ENCODE peak calls at places on chromosome 19, in four cellular contexts. Q is SK-N-SH, P is HepG2, D is GM12878. V is an unnamed sample.

GRCh38 chr19:10214784-10215183 is 16.3 kb downstream of the S1PR2 start:
- DNase-seq in Q (no peak), P (no peak), D (no peak), V (no peak)

GRCh38 chr19:35120492-35120891 is 4.9 kb downstream of the FXYD3 start:
- DNase-seq in Q (no peak), P (no peak), D (no peak), V (peak; percentile 57)

GRCh38 chr19:10290876-10291553 is 1.3 kb downstream of the ICAM5 start:
- DNase-seq in Q (peak; percentile 70), P (peak; percentile 43), D (no peak), V (peak; percentile 58)

GRCh38 chr19:19751846-19752245 is 18.9 kb upstream of the ZNF14 start:
- DNase-seq in Q (no peak), P (no peak), D (no peak), V (no peak)

GRCh38 chr19:13195678-13196077 is 45.5 kb downstream of the IER2 start:
- DNase-seq in Q (no peak), P (peak; percentile 80), D (no peak), V (peak; percentile 36)

GRCh38 chr19:34275705-34276104 is 21.4 kb downstream of the GARRE1 start:
- DNase-seq in Q (no peak), P (no peak), D (no peak), V (no peak)

GRCh38 chr19:37342753-37343152 is 28.1 kb upstream of the ZNF527 start:
- DNase-seq in Q (no peak), P (no peak), D (no peak), V (no peak)

GRCh38 chr19:3055741-3056453 is 6.4 kb downstream of the TLE5 start:
- DNase-seq in Q (no peak), P (no peak), D (no peak), V (peak; percentile 78)

GRCh38 chr19:16619456-16619855 is 8.5 kb downstream of the MED26 start:
- DNase-seq in Q (no peak), P (no peak), D (no peak), V (no peak)

GRCh38 chr19:53086949-53087348 is 16.3 kb downstream of the ZNF160 start:
- DNase-seq in Q (no peak), P (no peak), D (no peak), V (no peak)

GRCh38 chr19:6588508-6589345 is 2.2 kb downstream of the CD70 start:
- DNase-seq in Q (no peak), P (no peak), D (no peak), V (no peak)

GRCh38 chr19:38711726-38712153 is 32.5 kb downstream of the CAPN12 start:
- DNase-seq in Q (no peak), P (no peak), D (no peak), V (no peak)

GRCh38 chr19:58380037-58380735 is 644 bp downstream of the ZNF837 start:
- DNase-seq in Q (no peak), P (peak; percentile 83), D (no peak), V (no peak)

GRCh38 chr19:7427944-7428343 is 60.9 kb downstream of the PEX11G start:
- DNase-seq in Q (no peak), P (no peak), D (no peak), V (no peak)

GRCh38 chr19:20078696-20079095 is 896 bp downstream of the ZNF90 start:
- DNase-seq in Q (peak; percentile 36), P (no peak), D (no peak), V (no peak)

GRCh38 chr19:17743874-17744273 is 7.4 kb upstream of the FCHO1 start:
- DNase-seq in Q (no peak), P (no peak), D (no peak), V (peak; percentile 64)

GRCh38 chr19:23823952-23824389 is 65.3 kb upstream of the ZNF681 start:
- DNase-seq in Q (peak; percentile 27), P (peak; percentile 9), D (peak; percentile 12), V (no peak)

GRCh38 chr19:19171821-19172532 is 1.9 kb upstream of the MEF2B start:
- DNase-seq in Q (no peak), P (peak; percentile 62), D (no peak), V (no peak)

GRCh38 chr19:12954150-12954962 is 2.7 kb downstream of the GADD45GIP1 start:
- DNase-seq in Q (no peak), P (no peak), D (no peak), V (no peak)

GRCh38 chr19:57947088-57947418 is 453 bp downstream of the ZNF256 start:
- DNase-seq in Q (no peak), P (no peak), D (no peak), V (no peak)

GRCh38 chr19:13132471-13133166 is 14.6 kb downstream of the NACC1 start:
- DNase-seq in Q (no peak), P (no peak), D (no peak), V (no peak)

GRCh38 chr19:28990522-28990921 is 222.4 kb downstream of the UQCRFS1 start:
- DNase-seq in Q (no peak), P (no peak), D (no peak), V (no peak)

GRCh38 chr19:28596561-28597071 is 616.3 kb downstream of the UQCRFS1 start:
- DNase-seq in Q (no peak), P (no peak), D (no peak), V (no peak)

GRCh38 chr19:15869109-15869555 is 28.7 kb downstream of the CYP4F2 start:
- DNase-seq in Q (peak; percentile 66), P (peak; percentile 60), D (no peak), V (peak; percentile 56)

GRCh38 chr19:7637374-7638256 is 705 bp downstream of the STXBP2 start:
- DNase-seq in Q (no peak), P (no peak), D (no peak), V (peak; percentile 25)

GRCh38 chr19:12806242-12807131 is at the start of gene RNASEH2A:
- DNase-seq in Q (peak; percentile 95), P (peak; percentile 70), D (no peak), V (peak; percentile 81)

GRCh38 chr19:15779756-15780476 is 7.5 kb upstream of the OR10H5 start:
- DNase-seq in Q (no peak), P (peak; percentile 45), D (no peak), V (no peak)

GRCh38 chr19:58474997-58475713 is 997 bp upstream of the ZNF446 start:
- DNase-seq in Q (no peak), P (no peak), D (no peak), V (no peak)

DNA sequence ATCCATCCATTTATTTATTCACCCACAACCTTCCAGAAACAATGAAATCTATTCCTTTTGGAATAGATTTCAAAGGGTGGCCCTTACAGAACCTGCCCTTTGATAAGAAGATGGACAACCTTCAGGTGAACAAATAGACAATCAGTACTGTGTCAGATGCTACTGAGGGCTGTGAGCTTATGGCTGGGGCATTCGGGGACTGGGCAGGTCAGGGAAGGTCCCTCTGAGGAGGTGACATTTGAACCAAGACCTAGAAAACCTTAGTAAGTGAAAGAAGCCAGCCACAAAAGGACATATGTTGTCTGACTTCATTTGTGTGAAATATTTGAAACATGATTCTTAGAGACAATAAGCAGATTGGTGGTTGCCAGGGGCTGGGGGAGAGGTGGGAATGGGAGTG is 15.7 kb downstream of the ACTL9 start:
- DNase-seq in Q (no peak), P (no peak), D (no peak), V (no peak)
- TF ChIP-seq SMC3 in Q (no peak), P (no peak), D (no peak), V (no peak)

GRCh38 chr19:42051166-42052115 is 18.6 kb downstream of the GRIK5 start:
- DNase-seq in Q (no peak), P (no peak), D (no peak), V (no peak)

GRCh38 chr19:42042455-42043170 is 27.4 kb downstream of the GRIK5 start:
- DNase-seq in Q (no peak), P (no peak), D (no peak), V (no peak)

GRCh38 chr19:42040031-42040430 is 30.0 kb downstream of the GRIK5 start:
- DNase-seq in Q (no peak), P (no peak), D (no peak), V (no peak)

GRCh38 chr19:42048992-42049391 is 21.0 kb downstream of the GRIK5 start:
- DNase-seq in Q (no peak), P (no peak), D (no peak), V (no peak)

GRCh38 chr19:42045575-42045974 is 24.4 kb downstream of the GRIK5 start:
- DNase-seq in Q (no peak), P (no peak), D (no peak), V (no peak)
- TF ChIP-seq PBX3 in Q (no peak), P (no peak), D (no peak), V (no peak)

DNA sequence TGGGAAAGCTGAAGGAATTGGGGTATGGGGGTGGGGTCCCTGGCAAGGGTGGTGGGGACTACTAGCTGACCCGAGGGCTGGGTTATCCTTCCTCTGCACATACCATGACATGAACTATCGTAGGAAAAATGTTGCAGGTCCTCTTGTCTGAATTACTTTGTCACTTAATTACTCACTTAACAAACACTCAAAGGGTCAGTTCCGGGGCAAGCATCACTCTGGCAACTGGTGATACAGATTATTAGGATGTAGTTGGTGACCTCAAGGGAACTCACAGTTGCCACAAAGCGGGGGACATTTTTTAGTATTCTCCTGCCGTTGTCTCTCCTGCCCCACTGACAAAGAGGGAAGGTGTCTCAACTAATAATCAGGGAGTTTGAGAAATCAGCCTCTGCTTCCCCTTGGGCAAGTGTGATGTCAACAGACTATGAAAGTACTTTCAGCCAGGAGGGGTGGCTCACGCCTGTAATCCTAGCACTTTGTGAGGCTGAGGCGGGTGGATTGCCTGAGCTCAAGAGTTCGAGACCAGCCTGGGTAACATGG is 10.4 kb downstream of the DNAJB1 start:
- DNase-seq in Q (no peak), P (peak; percentile 71), D (no peak), V (no peak)
- TF ChIP-seq SMC3 in Q (no peak), P (no peak), D (no peak), V (no peak)

GRCh38 chr19:1069009-1069779 is 2.2 kb downstream of the ARHGAP45 start:
- DNase-seq in Q (no peak), P (no peak), D (no peak), V (no peak)

GRCh38 chr19:1066748-1067340 is at the start of gene ARHGAP45:
- DNase-seq in Q (peak; percentile 66), P (no peak), D (no peak), V (no peak)

GRCh38 chr19:1066251-1066747 is 668 bp upstream of the ARHGAP45 start:
- DNase-seq in Q (peak; percentile 67), P (peak; percentile 61), D (no peak), V (no peak)

GRCh38 chr19:1068111-1069001 is 1.4 kb downstream of the ARHGAP45 start:
- DNase-seq in Q (no peak), P (no peak), D (no peak), V (no peak)

GRCh38 chr19:1067341-1068103 is 555 bp downstream of the ARHGAP45 start:
- DNase-seq in Q (no peak), P (no peak), D (no peak), V (no peak)
- TF ChIP-seq PBX3 in Q (no peak), P (no peak), D (no peak), V (no peak)

DNA sequence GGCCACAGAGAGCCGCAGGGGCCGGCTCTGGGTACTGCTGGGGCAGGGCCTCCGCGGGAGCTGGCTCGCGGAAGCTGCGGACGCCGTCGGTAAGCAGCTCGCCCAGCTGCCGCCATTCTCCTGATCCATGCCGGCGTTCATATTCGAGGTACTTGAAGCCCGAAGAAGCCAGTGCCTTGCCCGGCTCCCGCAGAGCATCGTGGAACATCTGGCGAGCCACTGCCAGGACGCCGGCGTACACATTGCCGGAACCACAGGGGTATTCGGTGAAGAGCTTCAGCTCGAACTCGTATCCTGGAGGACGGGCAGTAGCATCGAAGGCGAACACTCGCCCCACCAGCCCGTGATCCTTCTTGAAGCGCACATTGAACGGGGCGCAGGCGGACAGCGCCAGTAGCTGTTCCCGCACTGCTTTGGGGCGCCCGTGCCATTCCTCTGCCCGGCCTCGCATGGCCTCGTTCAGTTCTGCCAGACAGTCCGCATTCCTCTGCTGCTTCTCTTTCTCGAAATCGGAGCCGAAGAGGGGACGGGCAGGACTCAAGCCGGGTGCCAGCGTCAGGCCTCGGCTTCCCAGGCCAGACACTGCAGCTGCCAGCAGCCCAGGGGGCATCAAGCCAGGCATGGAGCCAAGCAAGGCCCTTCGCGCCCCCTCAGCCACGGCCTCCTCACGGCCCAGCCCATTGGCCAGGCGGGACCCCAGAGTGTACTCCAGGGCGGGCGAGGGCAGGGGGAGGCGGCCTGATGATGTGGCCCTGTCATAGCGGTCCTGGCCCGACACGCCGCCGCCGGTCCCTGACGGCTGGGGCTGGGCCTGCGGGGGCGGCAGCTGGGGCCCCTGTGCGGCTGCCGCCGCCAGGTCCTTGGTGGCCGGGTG is 1.0 kb downstream of the IRF2BP1 start:
- DNase-seq in Q (peak; percentile 82), P (no peak), D (no peak), V (no peak)
- TF ChIP-seq SMC3 in Q (no peak), P (no peak), D (no peak), V (no peak)